ENCODE peak calls at places on chromosomes 7 and 10, in five cellular contexts. E, K, Z, L and P are unnamed samples.

GRCh38 chr10:70584941-70585544 is 17.5 kb downstream of the PRF1 start:
- ATAC-seq in E (no peak), K (no peak), Z (peak; percentile 54), L (peak; percentile 44), P (peak; percentile 80)

GRCh38 chr7:26280097-26280496 is 11.6 kb upstream of the SNX10 start:
- ATAC-seq in E (no peak), K (no peak), Z (no peak), L (no peak), P (no peak)

GRCh38 chr10:77428776-77429395 is 208.7 kb downstream of the KCNMA1 start:
- ATAC-seq in E (peak; percentile 66), K (peak; percentile 52), Z (peak; percentile 83), L (no peak), P (peak; percentile 84)

GRCh38 chr7:131726031-131726430 is 169.6 kb upstream of the PODXL start:
- ATAC-seq in E (no peak), K (no peak), Z (no peak), L (peak; percentile 38), P (no peak)

GRCh38 chr10:110069502-110069982 is 61.8 kb downstream of the ADD3 start:
- ATAC-seq in E (no peak), K (no peak), Z (peak; percentile 35), L (peak; percentile 70), P (no peak)

GRCh38 chr7:47496666-47497065 is 85.2 kb downstream of the TNS3 start:
- ATAC-seq in E (no peak), K (no peak), Z (no peak), L (no peak), P (no peak)

GRCh38 chr10:74055383-74056065 is 57.6 kb downstream of the VCL start:
- ATAC-seq in E (peak; percentile 49), K (no peak), Z (no peak), L (no peak), P (peak; percentile 31)

GRCh38 chr7:87599336-87599735 is 1.3 kb downstream of the ABCB1 start:
- ATAC-seq in E (no peak), K (no peak), Z (no peak), L (peak; percentile 49), P (no peak)

GRCh38 chr10:3873728-3874461 is 88.9 kb upstream of the KLF6 start:
- ATAC-seq in E (peak; percentile 72), K (peak; percentile 57), Z (peak; percentile 61), L (peak; percentile 66), P (peak; percentile 45)

GRCh38 chr10:37865957-37866671 is 8.7 kb upstream of the ZNF248 start:
- ATAC-seq in E (no peak), K (no peak), Z (no peak), L (no peak), P (no peak)

GRCh38 chr7:630539-630938 is 96.0 kb upstream of the DNAAF5 start:
- ATAC-seq in E (no peak), K (no peak), Z (no peak), L (no peak), P (no peak)

GRCh38 chr7:55207423-55207822 is 157.7 kb upstream of the LANCL2 start:
- ATAC-seq in E (no peak), K (no peak), Z (no peak), L (peak; percentile 54), P (no peak)